ENCODE peak calls at places on chromosome 12, in four cellular contexts. N, D, Z and K are unnamed samples.

GRCh38 chr12:19506497-19506896 is 67.2 kb downstream of the AEBP2 start:
- DNase-seq in D (no peak), Z (peak; percentile 50), N (no peak), K (no peak)

GRCh38 chr12:115216300-115216699 is 532.3 kb upstream of the TBX3 start:
- DNase-seq in D (no peak), N (no peak), Z (no peak), K (no peak)

GRCh38 chr12:6327159-6327558 is 14.7 kb downstream of the TNFRSF1A start:
- DNase-seq in N (no peak), Z (no peak), D (no peak), K (no peak)

GRCh38 chr12:119412811-119413794 is 78.6 kb downstream of the CCDC60 start:
- DNase-seq in N (peak; percentile 85), Z (peak; percentile 69), D (peak; percentile 68), K (peak; percentile 53)

GRCh38 chr12:47377414-47378221 is 297.9 kb upstream of the AMIGO2 start:
- DNase-seq in D (peak; percentile 97), Z (no peak), N (peak; percentile 71), K (peak; percentile 19)

GRCh38 chr12:120917748-120918147 is 13.6 kb upstream of the SPPL3 start:
- DNase-seq in D (no peak), Z (no peak), N (no peak), K (no peak)

GRCh38 chr12:77214136-77214535 is 148.8 kb upstream of the E2F7 start:
- DNase-seq in D (no peak), N (no peak), Z (no peak), K (no peak)

GRCh38 chr12:47192046-47192445 is 112.3 kb upstream of the AMIGO2 start:
- DNase-seq in D (no peak), N (no peak), Z (no peak), K (no peak)

GRCh38 chr12:106675651-106676435 is 93.0 kb downstream of the RFX4 start:
- DNase-seq in D (no peak), N (no peak), Z (no peak), K (no peak)

GRCh38 chr12:25889185-25889584 is 69.3 kb upstream of the RASSF8 start:
- DNase-seq in N (no peak), D (no peak), Z (no peak), K (no peak)

GRCh38 chr12:88870000-88870737 is 289.9 kb upstream of the KITLG start:
- DNase-seq in D (no peak), Z (no peak), N (peak; percentile 3), K (no peak)

GRCh38 chr12:15044461-15044860 is 71.6 kb downstream of the PDE6H start:
- DNase-seq in N (no peak), Z (no peak), D (no peak), K (no peak)

GRCh38 chr12:67006612-67007011 is 262.5 kb upstream of the CAND1 start:
- DNase-seq in Z (no peak), N (no peak), D (no peak), K (no peak)

GRCh38 chr12:75571204-75571603 is 59.8 kb upstream of the KRR1 start:
- DNase-seq in N (peak; percentile 23), Z (no peak), D (peak; percentile 86), K (peak; percentile 48)

GRCh38 chr12:111395557-111396187 is 10.1 kb upstream of the SH2B3 start:
- DNase-seq in Z (no peak), D (no peak), N (no peak), K (no peak)